ENCODE peak calls at places on chromosome 17, in nine cellular contexts. C is thoracic aorta, P is AG04450, B is cardiac fibroblast, E is IMR-90, Z is OCI-LY7, F is fibroblast of lung, J is breast epithelium, K is colonic mucosa. M is an unnamed sample.

GRCh38 chr17:2179615-2180295 is 123.8 kb downstream of the SMG6 start:
- DNase-seq in C (peak), P (peak), B (peak), E (peak), Z (no peak), F (peak), J (peak), K (peak), M (peak)

GRCh38 chr17:72554508-72554907 is 433.7 kb downstream of the SOX9 start:
- DNase-seq in C (no peak), P (no peak), B (no peak), E (no peak), Z (no peak), F (no peak), J (no peak), K (no peak), M (no peak)

GRCh38 chr17:38914741-38915638 is 10.4 kb upstream of the LASP1NB start:
- DNase-seq in C (no peak), P (no peak), B (no peak), E (no peak), Z (no peak), F (no peak), J (no peak), K (peak), M (no peak)

GRCh38 chr17:51739245-51739886 is 419.1 kb downstream of the CA10 start:
- DNase-seq in C (no peak), P (no peak), B (no peak), E (no peak), Z (no peak), F (no peak), J (no peak), K (no peak), M (no peak)

GRCh38 chr17:10198509-10199249 is at the start of gene GAS7:
- DNase-seq in C (no peak), P (no peak), B (peak), E (peak), Z (no peak), F (no peak), J (no peak), K (peak), M (no peak)

GRCh38 chr17:40089085-40089895 is 11.1 kb downstream of the NR1D1 start:
- DNase-seq in C (no peak), P (no peak), B (no peak), E (no peak), Z (no peak), F (no peak), J (no peak), K (no peak), M (no peak)

GRCh38 chr17:35748323-35748960 is 4.6 kb downstream of the GAS2L2 start:
- DNase-seq in C (no peak), P (no peak), B (peak), E (no peak), Z (no peak), F (no peak), J (peak), K (no peak), M (no peak)

GRCh38 chr17:27540300-27541105 is 84.3 kb downstream of the KSR1 start:
- DNase-seq in C (peak), P (peak), B (peak), E (peak), Z (no peak), F (peak), J (peak), K (peak), M (peak)

GRCh38 chr17:43418441-43419374 is 19.9 kb downstream of the ARL4D start:
- DNase-seq in C (no peak), P (peak), B (peak), E (peak), Z (no peak), F (peak), J (peak), K (no peak), M (peak)

GRCh38 chr17:79840204-79840988 is 1.2 kb upstream of the CBX4 start:
- DNase-seq in C (no peak), P (no peak), B (peak), E (peak), Z (no peak), F (peak), J (peak), K (peak), M (no peak)

GRCh38 chr17:63529711-63530556 is 6.8 kb downstream of the KCNH6 start:
- DNase-seq in C (no peak), P (no peak), B (no peak), E (no peak), Z (no peak), F (no peak), J (no peak), K (no peak), M (no peak)

GRCh38 chr17:49616546-49617205 is 41.0 kb downstream of the NXPH3 start:
- DNase-seq in C (no peak), P (no peak), B (peak), E (no peak), Z (no peak), F (peak), J (peak), K (peak), M (no peak)

GRCh38 chr17:50893183-50893993 is 27.2 kb upstream of the TOB1 start:
- DNase-seq in C (no peak), P (no peak), B (peak), E (peak), Z (no peak), F (peak), J (peak), K (no peak), M (no peak)

GRCh38 chr17:37476431-37477130 is 13.1 kb upstream of the DUSP14 start:
- DNase-seq in C (no peak), P (no peak), B (peak), E (peak), Z (no peak), F (peak), J (peak), K (peak), M (no peak)

GRCh38 chr17:34318474-34318873 is 761 bp upstream of the CCL8 start:
- DNase-seq in C (no peak), P (no peak), B (no peak), E (no peak), Z (peak), F (no peak), J (no peak), K (no peak), M (no peak)

GRCh38 chr17:35605753-35606152 is 18.6 kb downstream of the AP2B1 start:
- DNase-seq in C (no peak), P (no peak), B (no peak), E (peak), Z (no peak), F (no peak), J (no peak), K (no peak), M (peak)

GRCh38 chr17:55466671-55467070 is 44.6 kb downstream of the SMIM36 start:
- DNase-seq in C (no peak), P (no peak), B (no peak), E (no peak), Z (peak), F (no peak), J (no peak), K (no peak), M (no peak)

GRCh38 chr17:29140051-29140582 is 40.1 kb downstream of the MYO18A start:
- DNase-seq in C (peak), P (no peak), B (peak), E (peak), Z (peak), F (peak), J (no peak), K (peak), M (no peak)

GRCh38 chr17:55356440-55357328 is 65.0 kb downstream of the MMD start:
- DNase-seq in C (peak), P (peak), B (peak), E (peak), Z (peak), F (peak), J (peak), K (peak), M (peak)

GRCh38 chr17:48002208-48002919 is 31.5 kb downstream of the CDK5RAP3 start:
- DNase-seq in C (no peak), P (peak), B (peak), E (peak), Z (peak), F (peak), J (no peak), K (no peak), M (peak)

GRCh38 chr17:29836643-29837042 is 93.4 kb downstream of the SSH2 start:
- DNase-seq in C (no peak), P (no peak), B (peak), E (peak), Z (no peak), F (peak), J (no peak), K (no peak), M (no peak)

GRCh38 chr17:75650874-75651273 is 16.1 kb downstream of the RECQL5 start:
- DNase-seq in C (no peak), P (no peak), B (no peak), E (no peak), Z (no peak), F (no peak), J (no peak), K (no peak), M (no peak)

GRCh38 chr17:2433696-2434095 is 32.8 kb upstream of the MNT start:
- DNase-seq in C (no peak), P (no peak), B (no peak), E (peak), Z (no peak), F (no peak), J (no peak), K (no peak), M (no peak)

GRCh38 chr17:30273373-30273772 is 18.4 kb downstream of the BLMH start:
- DNase-seq in C (no peak), P (no peak), B (peak), E (peak), Z (no peak), F (peak), J (no peak), K (no peak), M (peak)

GRCh38 chr17:50946891-50947843 is 81.0 kb upstream of the TOB1 start:
- DNase-seq in C (no peak), P (no peak), B (no peak), E (no peak), Z (no peak), F (no peak), J (peak), K (no peak), M (no peak)

GRCh38 chr17:29571486-29571882 is 3.0 kb downstream of the TP53I13 start:
- DNase-seq in C (no peak), P (no peak), B (no peak), E (no peak), Z (no peak), F (no peak), J (no peak), K (peak), M (no peak)

GRCh38 chr17:1972429-1973160 is 52.5 kb downstream of the RTN4RL1 start:
- DNase-seq in C (no peak), P (no peak), B (peak), E (peak), Z (no peak), F (no peak), J (no peak), K (no peak), M (no peak)

GRCh38 chr17:13721705-13722104 is 120.0 kb upstream of the HS3ST3A1 start:
- DNase-seq in C (no peak), P (no peak), B (no peak), E (no peak), Z (no peak), F (no peak), J (no peak), K (no peak), M (no peak)
- H3K4me3 ChIP-seq in C (no peak), P (no peak), B (no peak), E (no peak), Z (no peak), F (no peak), J (no peak), K (no peak), M (no peak)

GRCh38 chr17:19566176-19566575 is 32.5 kb downstream of the SLC47A1 start:
- DNase-seq in C (no peak), P (no peak), B (no peak), E (no peak), Z (no peak), F (no peak), J (no peak), K (no peak), M (no peak)

GRCh38 chr17:19569785-19570496 is 36.3 kb downstream of the SLC47A1 start:
- DNase-seq in C (no peak), P (no peak), B (no peak), E (no peak), Z (peak), F (no peak), J (no peak), K (peak), M (no peak)

GRCh38 chr17:19570497-19571151 is 37.0 kb downstream of the SLC47A1 start:
- DNase-seq in C (no peak), P (no peak), B (no peak), E (no peak), Z (no peak), F (no peak), J (no peak), K (peak), M (no peak)

GRCh38 chr17:19568016-19568350 is 34.3 kb downstream of the SLC47A1 start:
- DNase-seq in C (no peak), P (no peak), B (no peak), E (no peak), Z (no peak), F (no peak), J (no peak), K (no peak), M (no peak)

DNA sequence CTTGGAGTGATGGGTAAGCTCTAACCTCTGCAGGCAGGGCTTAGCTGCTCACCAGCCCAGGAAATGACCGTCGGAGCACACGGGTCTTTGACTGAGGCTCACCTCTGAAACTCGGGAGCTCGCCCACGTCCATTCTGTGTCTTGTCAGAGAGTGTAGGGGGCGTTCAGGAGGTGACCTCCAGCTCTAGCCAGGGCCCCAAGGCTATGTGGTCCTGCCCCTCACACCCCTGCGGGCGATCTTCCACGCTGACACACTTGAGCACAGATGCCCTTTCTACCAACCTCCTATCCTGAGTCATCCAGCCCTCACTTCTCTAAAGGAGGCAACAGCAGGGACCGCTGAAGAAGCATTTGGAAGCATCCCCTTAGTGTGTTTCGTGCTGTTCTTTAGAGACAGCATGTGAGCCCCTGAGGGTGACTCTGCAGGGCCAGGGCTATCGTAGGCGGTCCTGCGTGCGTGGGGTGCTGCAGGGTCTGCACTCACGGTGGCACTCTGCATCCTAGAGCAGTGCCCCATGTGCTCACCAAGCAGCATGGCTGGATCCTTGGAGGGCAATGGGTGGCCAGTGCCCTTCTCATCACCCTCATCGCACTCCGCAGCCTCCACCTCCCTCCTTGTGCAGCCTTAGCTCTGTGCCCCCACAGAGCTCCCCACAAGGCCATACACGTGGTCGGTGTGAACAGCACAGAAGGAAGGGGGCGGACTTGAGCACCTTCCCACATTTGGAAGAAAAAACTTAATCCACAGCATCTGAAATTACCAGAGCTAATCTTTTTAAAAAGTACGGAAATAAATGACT is 33.8 kb downstream of the SLC47A1 start:
- DNase-seq in C (no peak), P (no peak), B (no peak), E (no peak), Z (no peak), F (no peak), J (no peak), K (no peak), M (no peak)
- TF ChIP-seq CTCF in C (no peak), P (no peak), B (no peak), E (no peak), Z (peak), F (no peak), J (no peak), K (no peak), M (no peak)

GRCh38 chr17:81159611-81160265 is 5.6 kb upstream of the PVALEF start:
- DNase-seq in C (no peak), P (no peak), B (no peak), E (no peak), Z (no peak), F (no peak), J (no peak), K (no peak), M (no peak)

GRCh38 chr17:81160306-81160705 is 5.0 kb upstream of the PVALEF start:
- DNase-seq in C (no peak), P (no peak), B (no peak), E (no peak), Z (no peak), F (no peak), J (no peak), K (no peak), M (no peak)

GRCh38 chr17:81161972-81162371 is 3.3 kb upstream of the PVALEF start:
- DNase-seq in C (no peak), P (no peak), B (no peak), E (no peak), Z (no peak), F (no peak), J (no peak), K (no peak), M (no peak)

GRCh38 chr17:81161536-81161935 is 3.8 kb upstream of the PVALEF start:
- DNase-seq in C (no peak), P (no peak), B (no peak), E (no peak), Z (no peak), F (no peak), J (no peak), K (no peak), M (no peak)

DNA sequence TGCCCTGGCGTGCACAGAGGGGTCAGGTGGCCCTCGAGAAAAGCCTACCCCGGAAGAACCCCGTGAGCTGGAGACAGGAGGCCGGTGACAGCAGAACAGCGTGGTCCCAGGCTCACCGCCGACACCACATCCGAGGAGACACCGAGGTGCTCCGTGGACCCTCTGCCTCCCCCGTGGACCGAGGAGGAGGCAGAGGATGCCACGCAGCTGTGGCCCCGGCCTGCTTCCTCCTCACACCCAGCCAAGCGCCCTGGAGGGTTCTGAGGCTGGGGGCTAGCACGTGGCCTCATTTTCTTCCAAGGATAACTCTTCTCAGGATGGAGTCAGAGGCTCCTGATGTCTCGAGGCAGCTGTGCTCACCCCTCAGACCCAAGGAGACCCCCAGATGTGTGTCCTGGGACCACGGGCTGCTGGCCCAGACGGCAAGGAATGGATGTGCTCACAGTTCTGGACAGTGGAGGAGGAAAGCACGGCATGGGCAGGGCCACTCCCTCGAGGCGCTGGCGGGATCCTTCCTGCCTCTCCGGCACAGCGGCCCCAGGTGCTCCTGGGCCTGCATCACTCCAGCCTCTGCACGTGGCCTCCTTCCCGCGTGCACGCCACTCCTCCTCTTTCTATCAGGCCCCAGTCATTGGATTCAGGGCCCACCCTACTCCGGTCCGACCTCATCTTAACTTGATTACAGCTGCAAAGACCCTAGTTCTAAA is 4.4 kb upstream of the PVALEF start:
- DNase-seq in C (no peak), P (no peak), B (no peak), E (no peak), Z (no peak), F (no peak), J (no peak), K (no peak), M (no peak)
- H3K4me3 ChIP-seq in C (peak), P (no peak), B (no peak), E (no peak), Z (no peak), F (no peak), J (peak), K (no peak), M (no peak)

DNA sequence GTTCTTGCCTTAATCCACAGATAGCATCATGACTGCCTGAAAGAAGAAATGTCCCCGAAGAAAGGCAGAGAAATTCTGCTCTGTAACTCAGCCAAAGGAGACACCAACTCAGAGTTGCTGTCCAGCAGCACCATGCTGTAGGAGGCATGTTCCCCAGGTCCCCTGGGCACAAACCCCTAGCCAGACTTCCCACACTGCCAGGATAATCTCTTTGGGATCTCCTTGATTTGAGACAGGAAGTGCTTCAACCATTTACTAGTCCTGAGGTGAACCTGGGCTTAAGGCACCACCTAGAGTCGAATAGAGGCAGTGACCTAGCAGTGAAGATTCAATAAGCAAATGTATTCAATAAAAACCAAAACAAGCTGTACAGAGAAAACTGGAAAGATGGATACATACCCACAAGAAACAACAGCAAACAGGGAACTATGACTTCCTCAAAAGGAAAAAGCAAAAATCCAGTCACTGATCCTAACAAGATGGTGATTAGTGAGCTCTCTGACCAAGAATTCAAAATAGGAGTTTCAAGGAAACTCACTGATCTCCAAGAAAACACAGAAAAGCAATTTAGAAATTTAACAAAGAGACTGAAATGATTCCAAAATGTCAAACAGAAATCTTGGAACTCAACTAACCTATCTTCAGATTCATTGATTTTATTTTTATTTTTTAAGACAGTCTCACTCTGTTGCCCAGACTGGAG is 5.7 kb downstream of the OR4D2 start:
- DNase-seq in C (no peak), P (no peak), B (peak), E (peak), Z (peak), F (peak), J (no peak), K (no peak), M (no peak)
- TF ChIP-seq CTCF in C (no peak), P (peak), B (peak), E (peak), Z (peak), F (peak), J (no peak), K (peak), M (peak)

GRCh38 chr17:5758651-5759050 is 174.3 kb upstream of the NLRP1 start:
- DNase-seq in C (no peak), P (no peak), B (peak), E (peak), Z (peak), F (no peak), J (no peak), K (peak), M (no peak)

GRCh38 chr17:5753421-5753820 is 169.1 kb upstream of the NLRP1 start:
- DNase-seq in C (no peak), P (no peak), B (no peak), E (no peak), Z (no peak), F (no peak), J (no peak), K (no peak), M (no peak)

GRCh38 chr17:5762191-5762590 is 177.9 kb upstream of the NLRP1 start:
- DNase-seq in C (no peak), P (no peak), B (no peak), E (peak), Z (no peak), F (no peak), J (no peak), K (no peak), M (no peak)

GRCh38 chr17:5759501-5759925 is 175.2 kb upstream of the NLRP1 start:
- DNase-seq in C (no peak), P (no peak), B (peak), E (no peak), Z (no peak), F (no peak), J (no peak), K (no peak), M (no peak)

GRCh38 chr17:5757306-5757907 is 173.1 kb upstream of the NLRP1 start:
- DNase-seq in C (no peak), P (no peak), B (no peak), E (no peak), Z (no peak), F (no peak), J (no peak), K (no peak), M (no peak)
- H3K4me3 ChIP-seq in C (no peak), P (no peak), B (no peak), E (no peak), Z (no peak), F (no peak), J (no peak), K (no peak), M (no peak)

GRCh38 chr17:78539771-78540170 is 37.4 kb downstream of the DNAH17 start:
- DNase-seq in C (no peak), P (no peak), B (no peak), E (no peak), Z (no peak), F (no peak), J (no peak), K (no peak), M (no peak)
- TF ChIP-seq CTCF in C (no peak), P (no peak), B (no peak), E (no peak), Z (no peak), F (no peak), J (no peak), K (no peak), M (no peak)

GRCh38 chr17:74212913-74213791 is at the start of gene TTYH2:
- DNase-seq in C (peak), P (peak), B (peak), E (peak), Z (peak), F (peak), J (peak), K (peak), M (peak)
- H3K4me3 ChIP-seq in C (peak), P (peak), B (peak), E (peak), Z (peak), F (peak), J (peak), K (peak), M (peak)

M was measured in HFF-Myc.